ENCODE peak calls at places on chromosomes 5 and 9, in four cellular contexts. V, T, B and U are unnamed samples.

GRCh38 chr5:41983284-41983683 is 58.2 kb downstream of the FBXO4 start:
- DNase-seq in V (no peak), T (no peak), B (no peak), U (no peak)

GRCh38 chr5:88889165-88890069 is 6.4 kb upstream of the MEF2C start:
- DNase-seq in V (no peak), T (peak), B (no peak), U (no peak)

GRCh38 chr5:75465480-75465879 is 45.9 kb downstream of the CERT1 start:
- DNase-seq in V (no peak), T (peak), B (no peak), U (no peak)

GRCh38 chr5:151184316-151185042 is 26.9 kb upstream of the ANXA6 start:
- DNase-seq in V (no peak), T (no peak), B (no peak), U (no peak)

GRCh38 chr5:74314906-74315305 is 325.6 kb downstream of the ENC1 start:
- DNase-seq in V (no peak), T (no peak), B (no peak), U (no peak)

GRCh38 chr5:27437594-27438200 is 399.3 kb upstream of the CDH9 start:
- DNase-seq in V (no peak), T (no peak), B (no peak), U (no peak)

GRCh38 chr5:96934291-96934694 is 1.6 kb upstream of the LNPEP start:
- DNase-seq in V (no peak), T (no peak), B (no peak), U (no peak)

GRCh38 chr9:7370378-7370777 is 429.2 kb downstream of the DMAC1 start:
- DNase-seq in V (no peak), T (no peak), B (no peak), U (no peak)

GRCh38 chr5:96066386-96066719 is 104.7 kb upstream of the ELL2 start:
- DNase-seq in V (no peak), T (no peak), B (no peak), U (no peak)

GRCh38 chr9:121836382-121836885 is 185.0 kb downstream of the DAB2IP start:
- DNase-seq in V (no peak), T (no peak), B (no peak), U (no peak)

GRCh38 chr5:34703767-34704324 is 47.7 kb downstream of the RAI14 start:
- DNase-seq in V (no peak), T (no peak), B (no peak), U (no peak)

GRCh38 chr9:18947772-18948391 is 85.1 kb downstream of the SAXO1 start:
- DNase-seq in V (no peak), T (no peak), B (peak), U (no peak)

GRCh38 chr9:87502446-87503232 is 5.0 kb downstream of the DAPK1 start:
- DNase-seq in V (no peak), T (no peak), B (no peak), U (no peak)